ENCODE peak calls at places on chromosomes 11 and 22, in eight cellular contexts. D is naive thymus-derived CD4-positive, alpha-beta T cell; Y is hepatocyte; N is left ventricle myocardium inferior; Z is colonic mucosa; C is psoas muscle; H is right cardiac atrium; T is A673. W is an unnamed sample. For H3K4me1, the result is how much of the 10 kb centered on the place peaks cover.

GRCh38 chr11:130086627-130087026 is 16.9 kb downstream of the APLP2 start:
- DNase-seq in Z (no peak), T (no peak), Y (no peak), H (no peak), C (no peak), N (no peak), D (no peak), W (no peak)

GRCh38 chr22:20324139-20324516 is 4.3 kb upstream of the DGCR6L start:
- DNase-seq in Y (no peak), H (no peak), Z (no peak), N (no peak), C (no peak), T (no peak), D (no peak), W (no peak)

GRCh38 chr22:49364398-49364797 is 463.3 kb downstream of the BRD1 start:
- DNase-seq in N (no peak), H (peak), D (no peak), Z (peak), Y (no peak), C (no peak), T (no peak), W (peak)

GRCh38 chr11:106077609-106078517 is at the start of gene AASDHPPT:
- DNase-seq in Z (peak), Y (peak), C (no peak), H (no peak), D (peak), N (no peak), T (peak), W (no peak)

GRCh38 chr11:45933131-45933821 is 10.8 kb downstream of the LARGE2 start:
- DNase-seq in T (no peak), H (peak), Y (peak), D (no peak), Z (no peak), N (peak), C (no peak), W (peak)

GRCh38 chr22:22691716-22692701 is 47.6 kb downstream of the GGTLC2 start:
- DNase-seq in Z (no peak), H (peak), C (no peak), N (no peak), Y (peak), D (no peak), T (no peak), W (no peak)

GRCh38 chr11:129425214-129425613 is 49.6 kb downstream of the BARX2 start:
- DNase-seq in D (no peak), Z (no peak), C (no peak), N (no peak), T (no peak), H (no peak), Y (no peak), W (no peak)

GRCh38 chr11:11611381-11611780 is 10.4 kb downstream of the GALNT18 start:
- DNase-seq in Z (no peak), H (no peak), C (no peak), Y (no peak), D (no peak), N (no peak), T (no peak), W (no peak)

GRCh38 chr11:21205205-21205604 is 535.8 kb downstream of the NELL1 start:
- DNase-seq in N (no peak), H (no peak), Y (no peak), Z (no peak), D (no peak), C (no peak), T (no peak), W (no peak)
- H3K4me3 ChIP-seq in N (no peak), H (no peak), Y (no peak), Z (no peak), D (no peak), C (no peak), T (no peak), W (no peak)

GRCh38 chr11:3904228-3904627 is 48.8 kb downstream of the STIM1 start:
- DNase-seq in Z (peak), C (no peak), Y (no peak), T (no peak), N (no peak), D (no peak), H (no peak), W (no peak)
- H3K4me1 ChIP-seq in Z (under half), C (half or more), Y (under half), T (under half), N (under half), D (under half), H (under half), W (half or more)

GRCh38 chr22:37711490-37711889 is 14.6 kb downstream of the TRIOBP start:
- DNase-seq in H (no peak), D (no peak), Z (no peak), T (no peak), C (no peak), N (no peak), Y (no peak), W (no peak)
- H3K27ac ChIP-seq in H (no peak), D (no peak), Z (no peak), T (no peak), C (no peak), N (no peak), Y (no peak), W (no peak)

DNA sequence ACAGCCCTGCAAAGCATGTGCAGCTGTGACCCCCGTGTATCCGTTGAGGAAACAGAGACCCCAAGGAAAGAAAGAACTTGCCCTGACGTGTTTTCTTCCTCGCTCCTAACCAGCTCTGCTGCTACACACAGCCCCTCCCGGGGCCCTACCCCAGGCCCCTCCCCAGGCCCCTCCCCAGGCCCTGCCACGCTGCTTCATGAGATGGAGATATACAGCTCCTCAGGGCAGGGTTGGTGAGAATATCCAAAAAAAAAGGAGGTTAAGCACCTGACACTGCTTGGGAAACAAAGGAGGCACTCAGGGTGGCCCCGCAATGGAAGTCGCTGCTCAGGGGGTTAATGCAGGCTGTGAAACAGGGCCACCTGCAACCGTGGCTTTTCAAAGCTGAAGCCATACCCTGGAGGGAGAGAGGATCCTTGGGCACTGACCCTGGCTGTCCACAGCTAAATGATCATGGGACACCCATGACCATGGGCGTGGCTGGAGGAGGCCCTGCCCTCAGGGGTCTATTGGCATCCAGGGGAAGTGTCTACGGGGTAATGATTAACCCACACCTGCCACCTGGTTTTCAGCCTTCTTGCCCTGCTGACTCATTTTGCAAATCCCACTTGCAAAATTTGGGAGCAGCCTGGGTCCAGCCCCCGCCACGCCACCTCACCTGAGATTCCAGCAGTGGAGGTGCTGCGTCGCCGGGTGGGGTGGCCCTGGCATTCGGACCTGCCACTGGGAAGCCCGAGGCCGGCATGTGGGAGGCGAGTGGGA is 112.1 kb upstream of the ANO1 start:
- DNase-seq in N (no peak), C (no peak), T (no peak), D (no peak), Y (peak), Z (peak), H (peak), W (no peak)
- H3K4me3 ChIP-seq in N (no peak), C (no peak), T (no peak), D (no peak), Y (no peak), Z (peak), H (no peak), W (no peak)

GRCh38 chr11:28702871-28703270 is 594.7 kb downstream of the METTL15 start:
- DNase-seq in D (no peak), H (no peak), Y (no peak), N (no peak), T (no peak), C (no peak), Z (no peak), W (no peak)

GRCh38 chr11:28703371-28703770 is 595.2 kb downstream of the METTL15 start:
- DNase-seq in H (no peak), D (no peak), N (no peak), T (no peak), Y (no peak), C (no peak), Z (no peak), W (no peak)

GRCh38 chr11:28702450-28702790 is 594.2 kb downstream of the METTL15 start:
- DNase-seq in T (no peak), Y (no peak), Z (no peak), N (no peak), D (no peak), H (no peak), C (no peak), W (no peak)

GRCh38 chr11:28701760-28702449 is 593.7 kb downstream of the METTL15 start:
- DNase-seq in D (no peak), H (no peak), C (no peak), T (peak), N (no peak), Z (no peak), Y (no peak), W (no peak)

DNA sequence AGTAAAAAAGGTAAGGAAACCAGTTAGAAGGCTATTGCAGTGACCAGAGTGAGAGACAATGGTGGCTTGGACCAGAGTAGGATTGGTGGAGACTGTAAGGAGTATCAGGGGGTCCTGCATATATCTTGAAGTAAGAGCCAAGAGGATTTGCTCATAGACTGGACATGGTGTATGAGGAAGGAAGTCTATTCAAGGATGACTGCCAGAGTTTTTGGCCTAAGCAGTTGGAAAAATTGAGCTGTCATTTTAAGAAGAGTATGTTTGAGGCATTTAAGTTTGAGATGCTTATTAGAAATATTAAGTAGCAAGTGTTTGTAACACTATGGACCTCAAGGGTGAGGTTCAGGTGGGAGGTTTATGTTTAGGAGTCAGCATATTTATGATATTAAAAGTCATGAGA is 596.6 kb downstream of the METTL15 start:
- DNase-seq in N (no peak), H (no peak), Z (no peak), Y (no peak), T (no peak), C (no peak), D (no peak), W (no peak)
- H3K4me1 ChIP-seq in N (under half), H (under half), Z (under half), Y (under half), T (under half), C (under half), D (under half), W (under half)

GRCh38 chr11:76115555-76115954 is 90.7 kb downstream of the WNT11 start:
- DNase-seq in H (no peak), Z (no peak), N (no peak), D (no peak), Y (no peak), C (no peak), T (no peak), W (no peak)

GRCh38 chr11:76123243-76123642 is 83.1 kb downstream of the WNT11 start:
- DNase-seq in H (no peak), C (no peak), Z (no peak), Y (no peak), D (no peak), N (no peak), T (no peak), W (no peak)

GRCh38 chr11:76119032-76119431 is 87.3 kb downstream of the WNT11 start:
- DNase-seq in N (no peak), D (no peak), Y (no peak), H (no peak), T (no peak), Z (no peak), C (no peak), W (no peak)

GRCh38 chr11:76120513-76121081 is 85.7 kb downstream of the WNT11 start:
- DNase-seq in Z (peak), C (no peak), T (peak), N (no peak), H (no peak), D (no peak), Y (no peak), W (no peak)

GRCh38 chr11:76119779-76120178 is 86.5 kb downstream of the WNT11 start:
- DNase-seq in H (no peak), Y (no peak), N (no peak), T (no peak), C (no peak), Z (peak), D (no peak), W (no peak)
- H3K27ac ChIP-seq in H (peak), Y (no peak), N (peak), T (no peak), C (no peak), Z (peak), D (no peak), W (peak)

GRCh38 chr11:8328848-8329330 is 65.2 kb upstream of the LMO1 start:
- DNase-seq in N (peak), Y (peak), D (peak), H (peak), C (peak), Z (peak), T (peak), W (peak)

GRCh38 chr11:8330416-8330815 is 66.7 kb upstream of the LMO1 start:
- DNase-seq in C (no peak), Y (no peak), H (no peak), T (no peak), D (no peak), Z (no peak), N (no peak), W (no peak)

GRCh38 chr11:8329961-8330361 is 66.3 kb upstream of the LMO1 start:
- DNase-seq in C (no peak), Y (no peak), N (no peak), Z (no peak), T (peak), H (no peak), D (no peak), W (no peak)

GRCh38 chr11:8328231-8328794 is 64.6 kb upstream of the LMO1 start:
- DNase-seq in N (no peak), Z (no peak), C (no peak), D (no peak), Y (no peak), T (no peak), H (no peak), W (peak)

GRCh38 chr11:8329336-8329735 is 65.7 kb upstream of the LMO1 start:
- DNase-seq in T (peak), Z (no peak), Y (no peak), D (no peak), N (no peak), C (no peak), H (no peak), W (no peak)
- H3K4me3 ChIP-seq in T (no peak), Z (no peak), Y (no peak), D (no peak), N (peak), C (peak), H (no peak), W (no peak)

DNA sequence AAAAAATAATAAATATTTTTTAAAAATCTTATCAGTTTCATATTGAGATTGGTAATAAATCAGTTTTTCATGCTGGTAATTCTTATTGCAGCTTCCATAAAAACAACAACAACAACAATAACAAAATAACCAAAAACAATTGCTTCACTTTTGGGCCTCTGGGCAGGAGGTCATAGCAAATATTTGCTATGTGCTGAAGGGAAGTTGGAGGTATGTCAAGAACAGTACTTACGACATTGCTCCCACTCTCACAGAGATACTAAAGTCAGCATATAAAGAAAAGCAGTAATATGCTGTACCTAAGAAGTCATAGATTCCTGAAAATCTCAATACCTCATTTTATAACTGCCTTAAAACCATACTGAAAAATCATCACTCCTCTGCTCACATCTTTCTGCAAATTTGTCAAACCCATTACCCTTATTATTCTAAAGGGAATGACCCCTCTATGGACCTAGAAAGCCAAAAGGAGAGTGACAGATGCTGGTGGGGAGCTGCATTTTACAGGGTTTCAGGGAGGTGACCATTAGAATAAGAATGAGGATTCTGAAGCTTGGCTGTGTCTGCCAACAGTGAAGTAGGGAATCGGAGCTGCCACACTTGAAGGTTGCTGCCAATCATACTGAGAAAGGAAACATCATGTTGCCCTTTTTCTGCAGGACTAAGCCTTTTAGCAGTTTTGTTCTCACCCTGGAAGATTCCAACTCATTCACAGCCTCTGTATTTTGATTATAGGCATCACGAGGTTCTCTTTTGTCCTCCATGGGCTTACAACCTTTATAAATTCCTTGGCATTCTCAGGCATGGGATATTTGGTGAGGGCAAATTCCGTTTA is 742.9 kb downstream of the LRRC4C start:
- DNase-seq in T (no peak), Y (no peak), Z (no peak), N (no peak), D (no peak), C (no peak), H (no peak), W (no peak)
- H3K4me1 ChIP-seq in T (under half), Y (under half), Z (under half), N (under half), D (under half), C (under half), H (under half), W (under half)

W was measured in upper lobe of right lung.